ENCODE peak calls at places on chromosomes 16 and 17, in seven cellular contexts. L is spleen, Q is transverse colon, S is tibial nerve, I is esophagus squamous epithelium, N is endothelial cell of umbilical vein, Y is HCT116. Z is an unnamed sample.

GRCh38 chr17:8991514-8992285 is 26.2 kb upstream of the PIK3R5 start:
- DNase-seq in L (no peak), Q (peak; percentile 70), S (peak; percentile 54), N (peak; percentile 33), I (no peak), Y (peak; percentile 51), Z (peak; percentile 46)

GRCh38 chr17:82316651-82317393 is 586 bp downstream of the CD7 start:
- DNase-seq in Y (no peak), Q (no peak), S (no peak), L (no peak), I (no peak), N (no peak), Z (no peak)

GRCh38 chr17:4147751-4148310 is 4.8 kb downstream of the CYB5D2 start:
- DNase-seq in Q (no peak), Y (no peak), I (no peak), S (no peak), N (no peak), L (no peak), Z (peak; percentile 62)

GRCh38 chr16:55915116-55915827 is 40.1 kb upstream of the CES5A start:
- DNase-seq in Y (no peak), I (no peak), S (no peak), N (no peak), L (no peak), Q (no peak), Z (no peak)

GRCh38 chr17:7839890-7840260 is 5.9 kb downstream of the KDM6B start:
- DNase-seq in N (no peak), L (no peak), I (no peak), Q (no peak), Y (no peak), S (no peak), Z (no peak)

GRCh38 chr17:34358631-34359030 is 2.4 kb downstream of the CCL13 start:
- DNase-seq in L (no peak), Q (no peak), S (no peak), N (no peak), Y (no peak), I (no peak), Z (no peak)

GRCh38 chr17:58468944-58469343 is 19.3 kb downstream of the HSF5 start:
- DNase-seq in N (no peak), I (no peak), L (no peak), S (no peak), Q (no peak), Y (no peak), Z (no peak)

GRCh38 chr17:81733507-81734404 is 21.7 kb downstream of the SLC25A10 start:
- DNase-seq in N (peak; percentile 55), Y (peak; percentile 62), L (peak; percentile 93), Q (peak; percentile 89), I (no peak), S (peak; percentile 67), Z (peak; percentile 91)

GRCh38 chr17:27038676-27039075 is 255.2 kb upstream of the WSB1 start:
- DNase-seq in N (no peak), I (no peak), L (no peak), S (no peak), Q (no peak), Y (peak; percentile 16), Z (no peak)

DNA sequence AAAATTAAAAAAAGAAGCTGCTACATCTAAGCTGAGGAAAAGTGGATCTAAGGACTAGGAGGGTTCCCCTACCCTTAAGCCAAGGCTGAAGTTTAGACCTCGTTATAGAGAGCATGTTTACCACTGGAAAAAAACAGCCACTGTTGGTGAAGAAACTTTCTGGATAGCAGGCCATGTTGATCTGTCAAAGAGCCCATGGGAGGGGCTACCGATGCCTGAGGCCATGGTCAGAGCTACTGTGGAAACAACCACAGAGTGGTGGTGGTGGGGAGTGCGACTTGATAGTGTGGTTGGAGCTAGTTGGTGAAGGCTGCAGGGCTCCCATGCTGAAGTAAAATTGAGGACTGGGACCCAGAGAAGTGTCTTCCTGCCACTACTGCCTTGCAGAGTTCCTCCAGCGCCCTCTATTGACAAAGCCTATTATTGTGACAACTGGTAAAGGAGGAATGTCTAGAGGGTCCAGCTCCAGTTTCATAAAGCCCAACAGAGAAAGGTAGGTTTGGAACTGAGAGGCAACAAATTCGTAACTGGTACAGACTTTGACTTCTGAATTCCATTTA is 12.7 kb upstream of the FAM20A start:
- DNase-seq in L (no peak), Y (peak; percentile 62), S (no peak), N (peak; percentile 28), Q (no peak), I (no peak), Z (no peak)
- H3K27ac ChIP-seq in L (no peak overlapping the region), Y (no peak overlapping the region), S (no peak overlapping the region), N (no peak overlapping the region), Q (no peak overlapping the region), I (no peak overlapping the region), Z (peak overlapping the region; percentile 86)

GRCh38 chr16:86002178-86002577 is 103.2 kb downstream of the IRF8 start:
- DNase-seq in N (no peak), L (no peak), Y (no peak), I (no peak), S (no peak), Q (no peak), Z (no peak)
- TF ChIP-seq POLR2A in N (no peak), L (no peak), Y (no peak), I (no peak), S (no peak), Q (no peak), Z (no peak)

GRCh38 chr16:27818231-27818630 is 245.3 kb downstream of the GSG1L start:
- DNase-seq in Q (no peak), L (no peak), N (no peak), Y (no peak), S (no peak), I (no peak), Z (no peak)

GRCh38 chr16:27819356-27819755 is 244.2 kb downstream of the GSG1L start:
- DNase-seq in Q (no peak), L (peak; percentile 53), N (no peak), I (no peak), S (no peak), Y (no peak), Z (no peak)

GRCh38 chr16:27822529-27823437 is 240.7 kb downstream of the GSG1L start:
- DNase-seq in I (no peak), N (no peak), L (peak; percentile 39), Q (no peak), S (no peak), Y (no peak), Z (no peak)

GRCh38 chr16:27819881-27820610 is 243.5 kb downstream of the GSG1L start:
- DNase-seq in L (peak; percentile 47), Q (no peak), I (no peak), S (no peak), N (no peak), Y (no peak), Z (no peak)

DNA sequence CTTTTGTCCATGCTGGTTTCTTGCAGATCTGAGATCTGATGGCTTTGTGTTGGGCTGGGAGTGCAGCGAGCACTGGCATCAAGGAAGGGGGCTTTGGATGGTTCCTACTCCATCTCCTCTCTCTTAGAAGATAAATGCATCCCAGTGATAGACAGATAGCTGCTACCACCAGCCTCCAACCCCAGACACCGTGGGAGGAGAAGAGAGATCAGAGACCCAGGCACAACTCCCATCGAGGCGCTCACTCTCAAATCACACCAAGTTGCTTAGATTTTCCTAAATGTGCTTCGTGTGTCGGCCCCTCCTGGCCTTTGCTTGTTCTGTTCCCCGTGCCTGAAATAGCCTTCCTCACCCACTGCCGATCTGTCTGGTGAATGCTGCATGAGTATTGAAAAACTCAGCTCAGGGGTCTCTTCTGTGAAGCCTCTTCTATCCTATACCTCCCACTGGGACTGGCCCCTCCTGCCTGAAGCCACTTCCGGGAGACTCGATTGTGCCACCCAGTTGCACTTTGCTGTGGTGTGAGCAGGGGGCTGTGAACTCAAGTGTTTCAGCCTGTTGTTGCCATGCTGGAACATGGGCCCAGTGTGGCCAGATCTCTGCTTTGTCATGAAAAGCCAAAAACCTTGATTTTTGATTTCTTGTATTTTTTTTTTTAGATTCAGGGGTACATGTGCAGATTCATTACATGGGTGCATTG is 242.7 kb downstream of the GSG1L start:
- DNase-seq in S (no peak), Y (no peak), I (no peak), Q (no peak), N (no peak), L (peak; percentile 22), Z (no peak)
- H3K27me3 ChIP-seq in S (no peaks in the 10 kb centered on the region), Y (peaks cover 22% of the 10 kb centered on the region), I (no peaks in the 10 kb centered on the region), Q (peaks cover 3% of the 10 kb centered on the region), N (no peaks in the 10 kb centered on the region), L (no peaks in the 10 kb centered on the region), Z (no peaks in the 10 kb centered on the region)

GRCh38 chr16:27718136-27718766 is 168.3 kb downstream of the KATNIP start:
- DNase-seq in Q (no peak), I (no peak), S (no peak), L (peak; percentile 45), N (no peak), Y (no peak), Z (no peak)
- H3K27ac ChIP-seq in Q (no peak overlapping the region), I (no peak overlapping the region), S (peak overlapping the region; percentile 71), L (no peak overlapping the region), N (no peak overlapping the region), Y (peak overlapping the region; percentile 23), Z (no peak overlapping the region)

GRCh38 chr16:89330177-89330856 is 112.8 kb downstream of the ZNF778 start:
- DNase-seq in L (peak; percentile 83), I (no peak), S (no peak), Y (peak; percentile 92), Q (no peak), N (peak; percentile 78), Z (peak; percentile 58)
- TF ChIP-seq POLR2A in L (no peak), I (no peak), S (no peak), Y (no peak), Q (no peak), N (peak; percentile 18), Z (no peak)

GRCh38 chr17:74015316-74015715 is 188.2 kb upstream of the RPL38 start:
- DNase-seq in N (no peak), I (no peak), S (no peak), Y (no peak), Q (no peak), L (no peak), Z (no peak)
- H3K27me3 ChIP-seq in N (no peaks in the 10 kb centered on the region), I (no peaks in the 10 kb centered on the region), S (peaks cover 11% of the 10 kb centered on the region), Y (peaks cover 82% of the 10 kb centered on the region), Q (peaks cover 16% of the 10 kb centered on the region), L (no peaks in the 10 kb centered on the region), Z (no peaks in the 10 kb centered on the region)

DNA sequence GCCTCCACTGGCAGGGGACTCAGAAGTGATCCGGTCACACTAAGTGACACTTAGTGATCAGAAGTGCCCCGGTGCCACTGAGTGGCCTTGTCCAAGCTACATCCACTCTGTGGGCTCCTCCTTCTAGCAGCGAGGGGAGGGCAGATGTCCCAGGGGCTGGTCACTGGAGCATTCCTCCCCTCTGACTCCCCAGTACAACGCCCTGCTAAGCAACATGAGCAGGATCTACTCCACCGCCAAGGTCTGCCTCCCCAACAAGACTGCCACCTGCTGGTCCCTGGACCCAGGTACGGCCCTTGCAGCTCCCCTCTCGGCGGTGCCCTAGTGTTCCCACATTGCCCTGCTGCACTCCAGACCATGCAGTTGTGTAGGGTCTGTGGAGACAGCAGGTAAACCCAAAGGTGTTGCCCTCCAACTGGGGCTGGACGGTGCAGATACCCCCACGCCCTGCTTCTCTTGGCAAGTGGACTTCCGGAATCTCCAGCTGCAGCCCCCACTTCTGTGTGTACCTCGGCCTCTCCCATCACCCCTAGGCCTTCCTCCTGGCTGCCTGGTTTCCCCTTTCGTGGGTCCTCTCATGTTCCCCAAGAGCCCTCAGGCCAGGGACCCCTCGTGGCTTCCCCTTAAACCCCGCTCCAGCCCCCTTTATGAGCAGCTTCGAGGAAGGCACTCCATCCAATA is 2.1 kb downstream of the ACE start:
- DNase-seq in L (peak; percentile 92), Q (peak; percentile 89), S (peak; percentile 43), Y (peak; percentile 93), N (peak; percentile 81), I (no peak), Z (peak; percentile 86)
- H3K27ac ChIP-seq in L (no peak overlapping the region), Q (no peak overlapping the region), S (no peak overlapping the region), Y (peak overlapping the region; percentile 5), N (no peak overlapping the region), I (no peak overlapping the region), Z (no peak overlapping the region)